ENCODE peak calls at places on chromosomes 12 and 14, in nine cellular contexts. F is IMR-90, I is vagina, Y is HCT116, X is stomach, W is A549, E is heart left ventricle, R is transverse colon, M is ovary. B is an unnamed sample.

GRCh38 chr14:70822706-70823185 is 13.4 kb upstream of the MAP3K9 start:
- DNase-seq in M (peak; percentile 45), W (peak; percentile 33), F (peak; percentile 2), Y (no peak), R (peak; percentile 48), I (no peak), X (peak; percentile 41), E (peak; percentile 40), B (no peak)

GRCh38 chr14:102484316-102484715 is 25.3 kb downstream of the ANKRD9 start:
- DNase-seq in Y (no peak), W (no peak), F (no peak), I (no peak), X (no peak), R (no peak), M (no peak), E (no peak), B (no peak)

GRCh38 chr14:61565836-61566536 is 129.3 kb upstream of the HIF1A start:
- DNase-seq in M (no peak), E (no peak), W (peak; percentile 70), F (peak; percentile 97), I (no peak), Y (no peak), X (no peak), R (no peak), B (no peak)

GRCh38 chr12:53115891-53116675 is 12.8 kb downstream of the SOAT2 start:
- DNase-seq in I (no peak), R (no peak), F (no peak), E (peak; percentile 48), X (no peak), Y (no peak), M (no peak), W (no peak), B (no peak)

GRCh38 chr12:106566771-106567170 is 16.0 kb upstream of the RFX4 start:
- DNase-seq in R (no peak), X (no peak), W (no peak), I (no peak), F (no peak), E (no peak), M (no peak), Y (no peak), B (no peak)

GRCh38 chr12:50195832-50196231 is 28.7 kb upstream of the CERS5 start:
- DNase-seq in M (no peak), Y (no peak), I (no peak), R (no peak), W (no peak), E (no peak), X (no peak), F (no peak), B (no peak)

GRCh38 chr14:93104961-93105360 is 10.8 kb downstream of the ITPK1 start:
- DNase-seq in F (no peak), R (no peak), Y (no peak), W (no peak), M (no peak), X (no peak), E (no peak), I (no peak), B (no peak)

GRCh38 chr14:61188196-61188595 is 92.9 kb downstream of the TMEM30B start:
- DNase-seq in X (no peak), I (no peak), M (peak; percentile 25), F (no peak), Y (no peak), R (no peak), E (no peak), W (peak; percentile 41), B (no peak)

GRCh38 chr12:58795825-58796224 is 124.5 kb downstream of the LRIG3 start:
- DNase-seq in Y (no peak), I (no peak), R (no peak), F (no peak), X (no peak), W (no peak), M (no peak), E (no peak), B (no peak)

GRCh38 chr12:70245458-70245857 is 2.2 kb downstream of the CNOT2 start:
- DNase-seq in R (no peak), W (no peak), F (no peak), M (no peak), E (no peak), Y (no peak), I (no peak), X (no peak), B (no peak)

GRCh38 chr12:70246580-70246979 is 3.3 kb downstream of the CNOT2 start:
- DNase-seq in W (no peak), M (no peak), E (no peak), Y (no peak), R (no peak), F (peak; percentile 59), I (no peak), X (no peak), B (no peak)

GRCh38 chr12:70242695-70243509 is at the start of gene CNOT2:
- DNase-seq in W (peak; percentile 94), F (peak; percentile 93), Y (peak; percentile 86), I (no peak), M (peak; percentile 95), X (peak; percentile 88), E (peak; percentile 91), R (peak; percentile 92), B (peak; percentile 67)

GRCh38 chr12:70241845-70242244 is 1.4 kb upstream of the CNOT2 start:
- DNase-seq in F (no peak), I (no peak), M (no peak), Y (no peak), E (no peak), R (no peak), X (no peak), W (no peak), B (no peak)

DNA sequence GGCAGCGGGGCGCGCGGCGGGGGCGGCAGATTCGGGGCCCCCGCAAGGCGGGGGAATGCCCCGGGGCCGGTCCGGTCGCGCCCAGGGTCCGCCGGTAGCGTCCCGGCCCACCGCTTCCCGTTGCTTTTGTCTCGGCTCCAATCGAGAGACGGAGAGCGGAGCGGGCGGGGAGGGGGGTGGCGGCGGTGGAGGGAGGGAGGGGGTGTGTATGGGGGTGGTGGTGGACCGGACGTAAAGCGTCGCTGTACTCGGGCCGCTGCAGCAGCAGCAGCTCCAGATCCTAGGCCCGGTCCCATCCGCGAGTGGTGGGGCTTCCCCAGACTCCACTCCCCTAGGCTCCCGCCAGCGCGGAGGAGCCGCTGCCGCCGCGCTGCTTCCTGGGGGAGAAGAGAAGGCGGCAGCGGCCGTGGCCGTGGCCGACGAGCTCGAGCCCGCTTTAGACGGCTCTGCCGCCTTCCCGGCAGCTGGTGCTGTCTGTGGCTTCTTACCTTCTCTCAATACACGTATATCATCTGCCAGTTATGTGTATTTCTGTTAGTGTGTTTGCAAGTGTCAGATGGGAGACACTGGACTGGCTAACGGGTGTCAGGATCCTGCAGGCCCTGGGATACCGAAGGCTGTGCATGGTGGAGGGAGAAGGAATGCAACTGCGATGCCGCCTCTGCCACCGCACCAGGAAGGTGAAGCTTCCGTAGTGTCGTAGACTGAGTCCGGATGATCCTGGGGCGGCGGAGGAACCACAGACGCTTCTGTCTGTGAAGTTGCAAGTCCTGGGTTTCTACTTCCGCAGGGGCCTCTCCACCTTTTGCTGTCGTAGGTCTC is 488 bp downstream of the CNOT2 start:
- DNase-seq in M (peak; percentile 46), X (peak; percentile 60), Y (peak; percentile 13), E (peak; percentile 73), W (peak; percentile 75), F (peak; percentile 61), R (peak; percentile 70), I (no peak), B (peak; percentile 50)
- TF ChIP-seq POLR2A in M (no peak), X (no peak), Y (no peak), E (peak; percentile 8), W (no peak), F (no peak), R (peak; percentile 45), I (no peak), B (no peak)

GRCh38 chr12:51232642-51233041 is 6.0 kb upstream of the DAZAP2 start:
- DNase-seq in I (no peak), R (no peak), M (no peak), E (no peak), W (no peak), F (no peak), X (no peak), Y (no peak), B (no peak)
- TF ChIP-seq POLR2A in I (no peak), R (no peak), M (no peak), E (no peak), W (no peak), F (no peak), X (no peak), Y (no peak), B (no peak)

GRCh38 chr12:113221181-113221996 is at the start of gene TPCN1:
- DNase-seq in R (peak; percentile 100), Y (peak; percentile 100), M (peak; percentile 99), X (peak; percentile 100), I (peak; percentile 99), W (peak; percentile 100), E (peak; percentile 100), F (peak; percentile 100), B (peak; percentile 92)

GRCh38 chr12:113221997-113222729 is 899 bp downstream of the TPCN1 start:
- DNase-seq in R (no peak), Y (no peak), I (no peak), E (no peak), X (no peak), W (no peak), M (no peak), F (no peak), B (no peak)

GRCh38 chr12:113220593-113221180 is 577 bp upstream of the TPCN1 start:
- DNase-seq in F (no peak), I (no peak), X (no peak), E (no peak), R (no peak), Y (no peak), M (no peak), W (peak; percentile 43), B (peak; percentile 80)

GRCh38 chr12:113224955-113225354 is 3.7 kb downstream of the TPCN1 start:
- DNase-seq in M (no peak), W (no peak), F (no peak), E (no peak), I (no peak), X (no peak), R (no peak), Y (no peak), B (no peak)

DNA sequence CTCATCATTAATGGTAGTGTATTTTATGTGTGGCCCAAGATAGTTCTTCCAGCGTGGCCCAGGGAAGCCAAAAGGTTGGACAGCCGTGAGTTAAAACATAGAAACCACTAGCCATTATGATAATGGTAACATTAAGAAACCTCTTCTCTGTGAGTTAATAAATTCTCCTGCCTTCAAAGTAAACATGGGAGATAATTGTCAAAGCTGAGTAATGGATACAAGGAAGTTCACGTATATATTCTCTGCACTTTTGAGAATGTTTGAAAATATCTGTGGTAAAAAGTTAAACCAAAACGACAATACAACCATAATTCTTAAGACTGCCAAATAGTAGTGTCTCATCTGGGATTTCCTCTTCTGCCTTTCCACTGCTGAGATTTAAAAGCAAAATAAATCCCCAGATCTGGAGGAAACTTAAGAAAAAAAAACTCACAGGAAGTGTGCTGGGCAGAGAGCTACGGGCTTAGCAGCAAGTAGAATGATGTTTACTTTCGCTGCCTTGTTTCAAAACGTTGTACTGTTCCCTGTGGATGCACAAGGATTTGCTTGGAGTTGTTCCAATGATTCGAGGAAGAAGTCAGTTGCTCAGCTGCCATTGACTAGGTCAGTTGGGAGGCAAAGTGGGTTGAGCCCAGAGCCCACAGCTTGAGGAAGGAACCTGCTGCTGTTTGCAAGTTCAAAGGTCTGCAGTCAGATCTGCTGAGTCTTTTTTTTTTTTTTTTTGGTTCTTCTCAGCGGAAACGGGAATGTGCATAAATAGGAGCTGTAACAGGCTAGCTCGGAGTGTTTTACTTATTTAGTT is 1.7 kb downstream of the TPCN1 start:
- DNase-seq in E (peak; percentile 74), I (no peak), F (peak; percentile 92), M (peak; percentile 67), R (peak; percentile 84), X (peak; percentile 74), Y (no peak), W (peak; percentile 94), B (peak; percentile 67)
- TF ChIP-seq POLR2A in E (no peak), I (no peak), F (no peak), M (no peak), R (peak; percentile 72), X (no peak), Y (no peak), W (no peak), B (no peak)

GRCh38 chr12:24948816-24949722 is at the start of gene BCAT1:
- DNase-seq in R (peak; percentile 56), X (peak; percentile 64), I (no peak), E (peak; percentile 81), M (peak; percentile 75), W (peak; percentile 77), Y (no peak), F (peak; percentile 88), B (peak; percentile 68)
- TF ChIP-seq POLR2A in R (no peak), X (no peak), I (no peak), E (no peak), M (no peak), W (no peak), Y (no peak), F (peak; percentile 91), B (peak; percentile 79)